ENCODE peak calls at places on chromosomes 3 and 15, in eight cellular contexts. One of them, this sample, is unnamed. For H3K9me3, the result is how much of the 10 kb centered on the place peaks cover.

GRCh38 chr3:126550488-126551051 is 8.2 kb downstream of the C3orf22 start:
- DNase-seq in DND-41: no peak
- DNase-seq in Panc1: no peak
- DNase-seq in neural progenitor cell: no peak
- DNase-seq in kidney: peak
- DNase-seq in breast epithelium: no peak
- DNase-seq in ovary: peak
- DNase-seq in H9: peak
- DNase-seq in this sample: no peak

GRCh38 chr15:88788816-88789215 is 14.4 kb upstream of the ACAN start:
- DNase-seq in neural progenitor cell: no peak
- DNase-seq in kidney: no peak
- DNase-seq in Panc1: no peak
- DNase-seq in H9: no peak
- DNase-seq in breast epithelium: no peak
- DNase-seq in ovary: no peak
- DNase-seq in DND-41: no peak
- DNase-seq in this sample: no peak

GRCh38 chr3:106610362-106610997 is 741.7 kb upstream of the CBLB start:
- DNase-seq in H9: no peak
- DNase-seq in ovary: no peak
- DNase-seq in neural progenitor cell: no peak
- DNase-seq in Panc1: no peak
- DNase-seq in breast epithelium: no peak
- DNase-seq in DND-41: no peak
- DNase-seq in kidney: no peak
- DNase-seq in this sample: no peak

GRCh38 chr3:107458871-107459270 is 63.9 kb upstream of the BBX start:
- DNase-seq in breast epithelium: no peak
- DNase-seq in DND-41: no peak
- DNase-seq in ovary: no peak
- DNase-seq in H9: no peak
- DNase-seq in Panc1: no peak
- DNase-seq in kidney: no peak
- DNase-seq in neural progenitor cell: no peak
- DNase-seq in this sample: no peak

GRCh38 chr3:71429610-71429988 is 153.9 kb downstream of the FOXP1 start:
- DNase-seq in ovary: no peak
- DNase-seq in breast epithelium: no peak
- DNase-seq in kidney: no peak
- DNase-seq in Panc1: no peak
- DNase-seq in H9: no peak
- DNase-seq in neural progenitor cell: no peak
- DNase-seq in DND-41: no peak
- DNase-seq in this sample: no peak

GRCh38 chr3:140995881-140996280 is 54.2 kb downstream of the SLC25A36 start:
- DNase-seq in ovary: no peak
- DNase-seq in kidney: no peak
- DNase-seq in neural progenitor cell: no peak
- DNase-seq in breast epithelium: no peak
- DNase-seq in H9: no peak
- DNase-seq in Panc1: no peak
- DNase-seq in DND-41: no peak
- DNase-seq in this sample: no peak

GRCh38 chr3:111128884-111129283 is 57.3 kb downstream of the NECTIN3 start:
- DNase-seq in kidney: no peak
- DNase-seq in H9: no peak
- DNase-seq in breast epithelium: no peak
- DNase-seq in ovary: no peak
- DNase-seq in neural progenitor cell: no peak
- DNase-seq in Panc1: no peak
- DNase-seq in DND-41: no peak
- DNase-seq in this sample: no peak

GRCh38 chr3:26280517-26280916 is 342.1 kb upstream of the LRRC3B start:
- DNase-seq in breast epithelium: no peak
- DNase-seq in Panc1: no peak
- DNase-seq in neural progenitor cell: no peak
- DNase-seq in ovary: no peak
- DNase-seq in DND-41: no peak
- DNase-seq in H9: no peak
- DNase-seq in kidney: no peak
- DNase-seq in this sample: no peak

GRCh38 chr3:4956743-4957142 is 22.5 kb upstream of the BHLHE40 start:
- DNase-seq in breast epithelium: no peak
- DNase-seq in ovary: no peak
- DNase-seq in Panc1: no peak
- DNase-seq in neural progenitor cell: no peak
- DNase-seq in H9: no peak
- DNase-seq in DND-41: no peak
- DNase-seq in kidney: no peak
- DNase-seq in this sample: no peak

GRCh38 chr3:192907784-192908183 is 9.9 kb downstream of the MB21D2 start:
- DNase-seq in neural progenitor cell: no peak
- DNase-seq in Panc1: no peak
- DNase-seq in ovary: no peak
- DNase-seq in H9: no peak
- DNase-seq in DND-41: no peak
- DNase-seq in kidney: no peak
- DNase-seq in breast epithelium: no peak
- DNase-seq in this sample: no peak

GRCh38 chr15:94858449-94858848 is 627.1 kb downstream of the MCTP2 start:
- DNase-seq in breast epithelium: no peak
- DNase-seq in Panc1: no peak
- DNase-seq in neural progenitor cell: no peak
- DNase-seq in ovary: no peak
- DNase-seq in H9: no peak
- DNase-seq in DND-41: no peak
- DNase-seq in kidney: no peak
- DNase-seq in this sample: no peak

GRCh38 chr3:188331166-188331565 is 177.2 kb downstream of the LPP start:
- DNase-seq in kidney: no peak
- DNase-seq in neural progenitor cell: no peak
- DNase-seq in Panc1: no peak
- DNase-seq in breast epithelium: no peak
- DNase-seq in H9: no peak
- DNase-seq in DND-41: no peak
- DNase-seq in ovary: no peak
- DNase-seq in this sample: no peak

GRCh38 chr3:44342191-44342790 is 3.7 kb downstream of the TCAIM start:
- DNase-seq in ovary: no peak
- DNase-seq in kidney: no peak
- DNase-seq in neural progenitor cell: no peak
- DNase-seq in H9: no peak
- DNase-seq in DND-41: no peak
- DNase-seq in breast epithelium: no peak
- DNase-seq in Panc1: no peak
- DNase-seq in this sample: no peak

GRCh38 chr15:101357333-101357732 is 62.3 kb upstream of the SNRPA1 start:
- DNase-seq in DND-41: no peak
- DNase-seq in kidney: peak
- DNase-seq in H9: no peak
- DNase-seq in breast epithelium: no peak
- DNase-seq in ovary: no peak
- DNase-seq in neural progenitor cell: no peak
- DNase-seq in Panc1: no peak
- DNase-seq in this sample: no peak

GRCh38 chr3:12507871-12508281 is 23.6 kb downstream of the TSEN2 start:
- DNase-seq in ovary: peak
- DNase-seq in neural progenitor cell: no peak
- DNase-seq in breast epithelium: no peak
- DNase-seq in DND-41: no peak
- DNase-seq in Panc1: no peak
- DNase-seq in H9: no peak
- DNase-seq in kidney: no peak
- DNase-seq in this sample: no peak

GRCh38 chr15:83993591-83993990 is 242.0 kb upstream of the GOLGA6L4 start:
- DNase-seq in kidney: no peak
- DNase-seq in breast epithelium: no peak
- DNase-seq in DND-41: no peak
- DNase-seq in neural progenitor cell: no peak
- DNase-seq in Panc1: no peak
- DNase-seq in ovary: no peak
- DNase-seq in H9: no peak
- DNase-seq in this sample: no peak

GRCh38 chr3:78839710-78840109 is 928.1 kb downstream of the ROBO1 start:
- DNase-seq in neural progenitor cell: no peak
- DNase-seq in kidney: no peak
- DNase-seq in DND-41: no peak
- DNase-seq in H9: no peak
- DNase-seq in breast epithelium: no peak
- DNase-seq in Panc1: no peak
- DNase-seq in ovary: no peak
- DNase-seq in this sample: no peak

GRCh38 chr15:73244333-73244732 is 124.4 kb downstream of the HCN4 start:
- DNase-seq in H9: peak
- DNase-seq in DND-41: peak
- DNase-seq in breast epithelium: no peak
- DNase-seq in kidney: no peak
- DNase-seq in ovary: no peak
- DNase-seq in neural progenitor cell: peak
- DNase-seq in Panc1: no peak
- DNase-seq in this sample: no peak

GRCh38 chr3:72329354-72329753 is 518.9 kb downstream of the SHQ1 start:
- DNase-seq in ovary: peak
- DNase-seq in DND-41: no peak
- DNase-seq in neural progenitor cell: no peak
- DNase-seq in H9: peak
- DNase-seq in kidney: peak
- DNase-seq in Panc1: no peak
- DNase-seq in breast epithelium: no peak
- DNase-seq in this sample: peak

GRCh38 chr15:74889390-74889881 is 406 bp upstream of the MPI start:
- DNase-seq in neural progenitor cell: peak
- DNase-seq in DND-41: no peak
- DNase-seq in H9: peak
- DNase-seq in kidney: no peak
- DNase-seq in Panc1: no peak
- DNase-seq in ovary: peak
- DNase-seq in breast epithelium: no peak
- DNase-seq in this sample: no peak

GRCh38 chr3:50665603-50666115 is 9.1 kb upstream of the DOCK3 start:
- DNase-seq in breast epithelium: no peak
- DNase-seq in kidney: no peak
- DNase-seq in DND-41: no peak
- DNase-seq in ovary: no peak
- DNase-seq in neural progenitor cell: no peak
- DNase-seq in Panc1: no peak
- DNase-seq in H9: no peak
- DNase-seq in this sample: no peak

DNA sequence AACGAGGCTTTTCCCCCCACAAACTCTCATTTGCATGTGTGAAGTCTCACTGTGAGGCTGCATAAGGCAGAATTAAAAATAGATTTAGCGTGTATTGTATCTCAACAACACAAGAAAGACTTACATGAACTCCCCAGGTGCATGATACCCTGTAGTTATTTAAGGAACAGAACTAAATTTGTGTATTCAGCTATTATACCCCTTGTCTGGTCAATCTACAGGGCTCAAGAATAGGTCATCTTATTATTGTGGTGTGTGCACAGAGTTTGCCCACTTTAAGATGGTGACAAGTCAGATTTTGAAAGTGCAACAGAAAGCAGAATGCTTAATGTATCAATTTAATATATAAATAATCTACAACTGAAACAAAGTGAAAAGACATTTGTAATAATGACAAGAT is 898.0 kb downstream of the EPHA3 start:
- DNase-seq in breast epithelium: no peak
- DNase-seq in DND-41: no peak
- DNase-seq in Panc1: no peak
- DNase-seq in ovary: no peak
- DNase-seq in neural progenitor cell: no peak
- DNase-seq in kidney: no peak
- DNase-seq in H9: no peak
- DNase-seq in this sample: no peak
- H3K9me3 ChIP-seq in breast epithelium: under half
- H3K9me3 ChIP-seq in DND-41: under half
- H3K9me3 ChIP-seq in Panc1: under half
- H3K9me3 ChIP-seq in ovary: under half
- H3K9me3 ChIP-seq in neural progenitor cell: under half
- H3K9me3 ChIP-seq in kidney: under half
- H3K9me3 ChIP-seq in H9: under half
- H3K9me3 ChIP-seq in this sample: under half

GRCh38 chr3:129913618-129914017 is 20.1 kb upstream of the TMCC1 start:
- DNase-seq in Panc1: no peak
- DNase-seq in ovary: no peak
- DNase-seq in breast epithelium: no peak
- DNase-seq in H9: no peak
- DNase-seq in kidney: no peak
- DNase-seq in DND-41: no peak
- DNase-seq in neural progenitor cell: no peak
- DNase-seq in this sample: no peak

GRCh38 chr3:129911261-129911861 is 17.9 kb upstream of the TMCC1 start:
- DNase-seq in breast epithelium: no peak
- DNase-seq in H9: no peak
- DNase-seq in Panc1: no peak
- DNase-seq in ovary: no peak
- DNase-seq in neural progenitor cell: no peak
- DNase-seq in kidney: no peak
- DNase-seq in DND-41: no peak
- DNase-seq in this sample: no peak

DNA sequence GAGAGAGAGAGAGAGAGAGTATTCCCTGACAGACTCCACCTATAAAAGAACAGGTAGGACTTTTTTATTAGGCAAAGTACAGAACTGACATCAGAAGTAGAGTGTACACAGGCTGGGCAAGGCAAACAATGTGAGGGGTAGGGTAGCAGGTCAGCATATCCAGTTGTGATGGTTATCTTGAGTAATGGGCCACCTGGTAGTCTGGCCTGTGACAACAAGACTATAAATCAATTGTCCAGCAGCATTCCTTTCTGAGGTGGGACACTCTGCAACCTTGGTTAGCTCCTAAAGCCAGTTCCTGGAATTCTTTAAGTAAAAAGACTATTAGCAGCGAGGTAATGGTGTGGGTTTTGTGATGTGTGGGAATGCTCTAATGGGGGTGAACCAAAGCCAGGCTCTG is 14.9 kb upstream of the TMCC1 start:
- DNase-seq in ovary: no peak
- DNase-seq in breast epithelium: no peak
- DNase-seq in Panc1: no peak
- DNase-seq in neural progenitor cell: no peak
- DNase-seq in DND-41: no peak
- DNase-seq in H9: no peak
- DNase-seq in kidney: no peak
- DNase-seq in this sample: no peak
- TF ChIP-seq CTCF in ovary: no peak
- TF ChIP-seq CTCF in breast epithelium: no peak
- TF ChIP-seq CTCF in Panc1: no peak
- TF ChIP-seq CTCF in neural progenitor cell: no peak
- TF ChIP-seq CTCF in DND-41: no peak
- TF ChIP-seq CTCF in H9: no peak
- TF ChIP-seq CTCF in kidney: no peak
- TF ChIP-seq CTCF in this sample: no peak

GRCh38 chr3:21390136-21390535 is 360.9 kb downstream of the ZNF385D start:
- DNase-seq in neural progenitor cell: no peak
- DNase-seq in Panc1: no peak
- DNase-seq in breast epithelium: no peak
- DNase-seq in kidney: no peak
- DNase-seq in H9: no peak
- DNase-seq in ovary: no peak
- DNase-seq in DND-41: no peak
- DNase-seq in this sample: no peak
- H3K9me3 ChIP-seq in neural progenitor cell: under half
- H3K9me3 ChIP-seq in Panc1: under half
- H3K9me3 ChIP-seq in breast epithelium: under half
- H3K9me3 ChIP-seq in kidney: under half
- H3K9me3 ChIP-seq in H9: under half
- H3K9me3 ChIP-seq in ovary: under half
- H3K9me3 ChIP-seq in DND-41: under half
- H3K9me3 ChIP-seq in this sample: under half

GRCh38 chr3:120177907-120178306 is 83.7 kb upstream of the GSK3B start:
- DNase-seq in ovary: no peak
- DNase-seq in neural progenitor cell: no peak
- DNase-seq in breast epithelium: no peak
- DNase-seq in kidney: no peak
- DNase-seq in DND-41: no peak
- DNase-seq in H9: peak
- DNase-seq in Panc1: no peak
- DNase-seq in this sample: no peak
- TF ChIP-seq CTCF in ovary: no peak
- TF ChIP-seq CTCF in neural progenitor cell: no peak
- TF ChIP-seq CTCF in breast epithelium: no peak
- TF ChIP-seq CTCF in kidney: no peak
- TF ChIP-seq CTCF in DND-41: no peak
- TF ChIP-seq CTCF in H9: peak
- TF ChIP-seq CTCF in Panc1: no peak
- TF ChIP-seq CTCF in this sample: no peak